ENCODE peak calls at places on chromosome 16, in six cellular contexts. S, V, X, M, J and I are unnamed samples.

GRCh38 chr16:77675464-77676324 is 46.6 kb upstream of the NUDT7 start:
- DNase-seq in S (peak; percentile 47), V (peak; percentile 62), X (peak; percentile 68), M (no peak), J (peak; percentile 78), I (no peak)

GRCh38 chr16:68668266-68668665 is 23.2 kb downstream of the CDH3 start:
- DNase-seq in S (no peak), V (no peak), X (peak; percentile 53), M (no peak), J (peak; percentile 77), I (no peak)

GRCh38 chr16:31274831-31275816 is 15.3 kb downstream of the ITGAM start:
- DNase-seq in S (no peak), V (no peak), X (no peak), M (no peak), J (no peak), I (peak; percentile 11)

GRCh38 chr16:74123826-74124225 is 172.8 kb upstream of the PSMD7 start:
- DNase-seq in S (no peak), V (no peak), X (no peak), M (no peak), J (no peak), I (no peak)

GRCh38 chr16:4574919-4575705 is 19.0 kb downstream of the C16orf96 start:
- DNase-seq in S (no peak), V (no peak), X (no peak), M (no peak), J (no peak), I (no peak)

GRCh38 chr16:56990407-56991286 is 1.3 kb downstream of the NLRC5 start:
- DNase-seq in S (no peak), V (no peak), X (no peak), M (no peak), J (peak; percentile 63), I (peak; percentile 30)

GRCh38 chr16:76940251-76940650 is 250.7 kb upstream of the MON1B start:
- DNase-seq in S (no peak), V (no peak), X (no peak), M (no peak), J (no peak), I (no peak)

GRCh38 chr16:83458612-83459011 is 349.2 kb upstream of the HSBP1 start:
- DNase-seq in S (peak; percentile 74), V (no peak), X (peak; percentile 11), M (no peak), J (peak; percentile 80), I (no peak)

GRCh38 chr16:65005696-65006095 is 116.2 kb downstream of the CDH11 start:
- DNase-seq in S (no peak), V (no peak), X (no peak), M (no peak), J (no peak), I (no peak)

GRCh38 chr16:85722066-85722465 is 28.8 kb downstream of the C16orf74 start:
- DNase-seq in S (no peak), V (no peak), X (no peak), M (no peak), J (no peak), I (no peak)

GRCh38 chr16:3020247-3020603 is at the start of gene TNFRSF12A:
- DNase-seq in S (peak; percentile 78), V (peak; percentile 61), X (peak; percentile 95), M (peak; percentile 80), J (peak; percentile 81), I (peak; percentile 93)

GRCh38 chr16:86597880-86598606 is 19.7 kb downstream of the FOXL1 start:
- DNase-seq in S (no peak), V (no peak), X (no peak), M (no peak), J (peak; percentile 7), I (no peak)

GRCh38 chr16:19005561-19006445 is 22.1 kb downstream of the TMC7 start:
- DNase-seq in S (peak; percentile 43), V (no peak), X (no peak), M (peak; percentile 46), J (no peak), I (no peak)

GRCh38 chr16:70470927-70471341 is 16.5 kb downstream of the FCSK start:
- DNase-seq in S (peak; percentile 32), V (no peak), X (no peak), M (peak; percentile 43), J (no peak), I (no peak)

GRCh38 chr16:85462405-85463227 is 150.5 kb upstream of the GSE1 start:
- DNase-seq in S (no peak), V (no peak), X (no peak), M (peak; percentile 71), J (no peak), I (no peak)

GRCh38 chr16:4327782-4328579 is 12.1 kb downstream of the GLIS2 start:
- DNase-seq in S (peak; percentile 85), V (peak; percentile 70), X (peak; percentile 85), M (peak; percentile 82), J (peak; percentile 56), I (no peak)

GRCh38 chr16:1082266-1082951 is 9.9 kb downstream of the SSTR5 start:
- DNase-seq in S (peak; percentile 20), V (no peak), X (no peak), M (no peak), J (no peak), I (no peak)

GRCh38 chr16:80273635-80274538 is 266.9 kb upstream of the DYNLRB2 start:
- DNase-seq in S (peak; percentile 3), V (peak; percentile 85), X (no peak), M (no peak), J (no peak), I (no peak)

GRCh38 chr16:11405331-11406176 is 60.3 kb downstream of the RMI2 start:
- DNase-seq in S (peak; percentile 17), V (no peak), X (peak; percentile 74), M (no peak), J (peak; percentile 54), I (no peak)

GRCh38 chr16:1772362-1772907 is at the start of gene EME2:
- DNase-seq in S (peak; percentile 30), V (no peak), X (peak; percentile 62), M (no peak), J (peak; percentile 54), I (no peak)